ENCODE peak calls at places on chromosomes 13 and 19, in ten cellular contexts. X is AG08395; Q is stimulated activated CD4-positive, alpha-beta T cell treated with anti-CD3 and anti-CD28 coated beads, Interleukin-12 subunit alpha, Interleukin-12 subunit beta, amount 100 ng/mL, for 24 hours; O is globus pallidus; E is neuronal stem cell; Z is NCI-H1930; R is skeletal muscle cell; J is activated T-helper 9 cell treated with anti-CD3 and anti-CD28 coated beads, Interleukin-2, amount 50 U/mL, for 16 hours; Y is aorta; I is cardiac fibroblast. D is an unnamed sample.

GRCh38 chr19:14400913-14401312 is 18.2 kb downstream of the DDX39A start:
- DNase-seq in X (no peak), Q (no peak), O (no peak), E (no peak), Z (no peak), R (no peak), J (no peak), Y (peak; percentile 78), I (peak; percentile 38), D (no peak)

GRCh38 chr13:113093580-113094409 is 11.8 kb upstream of the F7 start:
- DNase-seq in X (no peak), Q (no peak), O (no peak), E (no peak), Z (no peak), R (no peak), J (no peak), Y (peak; percentile 26), I (no peak), D (no peak)

GRCh38 chr13:43054803-43055802 is 31.7 kb downstream of the DNAJC15 start:
- DNase-seq in X (peak; percentile 17), Q (no peak), O (no peak), E (peak; percentile 70), Z (no peak), R (peak; percentile 85), J (no peak), Y (no peak), I (peak; percentile 74), D (no peak)

GRCh38 chr13:41411536-41411935 is 45.8 kb upstream of the RGCC start:
- DNase-seq in X (peak; percentile 70), Q (no peak), O (peak; percentile 57), E (peak; percentile 24), Z (no peak), R (peak; percentile 15), J (no peak), Y (no peak), I (peak; percentile 83), D (no peak)

GRCh38 chr13:100798739-100799361 is 124.3 kb upstream of the TMTC4 start:
- DNase-seq in X (no peak), Q (no peak), O (no peak), E (no peak), Z (no peak), R (no peak), J (no peak), Y (no peak), I (no peak), D (no peak)

GRCh38 chr19:1383014-1383310 is 745 bp upstream of the NDUFS7 start:
- DNase-seq in X (no peak), Q (no peak), O (no peak), E (no peak), Z (no peak), R (no peak), J (no peak), Y (no peak), I (no peak), D (no peak)

GRCh38 chr13:23505007-23505406 is 65.2 kb upstream of the TNFRSF19 start:
- DNase-seq in X (peak; percentile 26), Q (no peak), O (no peak), E (no peak), Z (no peak), R (no peak), J (no peak), Y (no peak), I (peak; percentile 34), D (no peak)

GRCh38 chr19:18612051-18612771 is 459 bp upstream of the TMEM59L start:
- DNase-seq in X (no peak), Q (no peak), O (no peak), E (no peak), Z (no peak), R (no peak), J (no peak), Y (no peak), I (no peak), D (no peak)

GRCh38 chr13:52001120-52001731 is 10.0 kb downstream of the ATP7B start:
- DNase-seq in X (peak; percentile 67), Q (no peak), O (peak; percentile 33), E (no peak), Z (peak; percentile 41), R (no peak), J (no peak), Y (no peak), I (peak; percentile 66), D (no peak)

GRCh38 chr19:55383789-55384575 is at the start of gene TMEM238:
- DNase-seq in X (peak; percentile 74), Q (peak; percentile 46), O (peak; percentile 40), E (peak; percentile 64), Z (peak; percentile 76), R (no peak), J (peak; percentile 16), Y (peak; percentile 68), I (peak; percentile 65), D (no peak)

GRCh38 chr13:51953347-51953746 is 57.9 kb downstream of the ATP7B start:
- DNase-seq in X (no peak), Q (no peak), O (no peak), E (no peak), Z (no peak), R (no peak), J (no peak), Y (no peak), I (no peak), D (no peak)

GRCh38 chr19:14370169-14370998 is 10.9 kb upstream of the ADGRE5 start:
- DNase-seq in X (no peak), Q (no peak), O (no peak), E (no peak), Z (no peak), R (no peak), J (peak; percentile 46), Y (no peak), I (no peak), D (no peak)

GRCh38 chr19:55437410-55437809 is 5.7 kb downstream of the SHISA7 start:
- DNase-seq in X (peak; percentile 78), Q (no peak), O (no peak), E (peak; percentile 78), Z (no peak), R (no peak), J (no peak), Y (no peak), I (peak; percentile 66), D (no peak)

GRCh38 chr13:75968103-75968838 is 332.1 kb downstream of the LMO7 start:
- DNase-seq in X (peak; percentile 33), Q (no peak), O (no peak), E (no peak), Z (no peak), R (peak; percentile 30), J (no peak), Y (no peak), I (peak; percentile 55), D (no peak)

GRCh38 chr13:44758595-44759221 is 182.6 kb upstream of the TSC22D1 start:
- DNase-seq in X (peak; percentile 81), Q (no peak), O (no peak), E (no peak), Z (no peak), R (peak; percentile 90), J (no peak), Y (no peak), I (peak; percentile 90), D (no peak)

GRCh38 chr13:77860621-77861020 is 58.0 kb downstream of the EDNRB start:
- DNase-seq in X (peak; percentile 47), Q (no peak), O (no peak), E (no peak), Z (no peak), R (peak; percentile 57), J (no peak), Y (no peak), I (peak; percentile 89), D (no peak)

GRCh38 chr13:24159921-24160324 is 597 bp upstream of the SPATA13 start:
- DNase-seq in X (no peak), Q (no peak), O (no peak), E (no peak), Z (no peak), R (no peak), J (no peak), Y (no peak), I (no peak), D (no peak)

GRCh38 chr19:54608792-54609191 is 15.4 kb downstream of the LILRA1 start:
- DNase-seq in X (no peak), Q (no peak), O (no peak), E (no peak), Z (no peak), R (no peak), J (no peak), Y (no peak), I (no peak), D (no peak)

GRCh38 chr13:42354246-42355117 is 82.5 kb downstream of the AKAP11 start:
- DNase-seq in X (peak; percentile 27), Q (no peak), O (no peak), E (no peak), Z (no peak), R (peak; percentile 60), J (no peak), Y (no peak), I (peak; percentile 88), D (no peak)

GRCh38 chr19:55652311-55653078 is 2.3 kb upstream of the U2AF2 start:
- DNase-seq in X (no peak), Q (no peak), O (no peak), E (no peak), Z (no peak), R (no peak), J (no peak), Y (no peak), I (no peak), D (no peak)